ENCODE peak calls at places on chromosomes 16 and 17, in seven cellular contexts. P is AG04449; V is GM12865; Y is Panc1; F is CD8-positive, alpha-beta memory T cell; I is Jurkat, Clone E6-1; W is testis. T is an unnamed sample.

GRCh38 chr16:56741399-56741798 is 11.5 kb downstream of the NUP93 start:
- DNase-seq in V (no peak), Y (no peak), P (no peak), F (no peak), I (no peak), W (no peak), T (no peak)

GRCh38 chr16:25403852-25404251 is 146.2 kb upstream of the ZKSCAN2 start:
- DNase-seq in I (no peak), Y (no peak), V (no peak), P (no peak), F (no peak), W (no peak), T (no peak)

GRCh38 chr17:36525888-36526287 is 8.8 kb downstream of the MYO19 start:
- DNase-seq in V (no peak), Y (no peak), P (no peak), W (peak; percentile 6), I (no peak), F (no peak), T (no peak)

GRCh38 chr16:87802670-87803069 is 36.9 kb upstream of the KLHDC4 start:
- DNase-seq in W (no peak), I (peak; percentile 39), F (no peak), V (peak; percentile 72), P (no peak), Y (no peak), T (peak; percentile 53)

GRCh38 chr17:16486373-16487250 is 5.4 kb downstream of the LRRC75A start:
- DNase-seq in I (no peak), Y (no peak), W (peak; percentile 83), V (no peak), P (no peak), F (no peak), T (no peak)

GRCh38 chr16:61295311-61295710 is 740.9 kb downstream of the CDH8 start:
- DNase-seq in W (no peak), P (no peak), Y (no peak), I (no peak), V (no peak), F (no peak), T (no peak)

GRCh38 chr17:61474934-61475333 is 22.7 kb downstream of the TBX4 start:
- DNase-seq in Y (no peak), V (no peak), I (no peak), P (no peak), W (no peak), F (no peak), T (no peak)

GRCh38 chr16:1363501-1364041 is 11.8 kb downstream of the GNPTG start:
- DNase-seq in P (no peak), F (peak; percentile 65), V (peak; percentile 73), Y (no peak), W (peak; percentile 63), I (peak; percentile 22), T (no peak)

GRCh38 chr16:70784692-70785317 is 16.2 kb downstream of the VAC14 start:
- DNase-seq in W (no peak), F (no peak), I (no peak), P (no peak), Y (no peak), V (no peak), T (no peak)

GRCh38 chr17:4679652-4680051 is 24.3 kb downstream of the PELP1 start:
- DNase-seq in P (no peak), I (no peak), V (no peak), F (no peak), W (no peak), Y (no peak), T (no peak)

GRCh38 chr16:52309761-52310416 is 237.1 kb downstream of the TOX3 start:
- DNase-seq in I (no peak), P (no peak), F (no peak), V (no peak), W (no peak), Y (no peak), T (no peak)

GRCh38 chr17:5097101-5097834 is 14.4 kb downstream of the ZNF232 start:
- DNase-seq in I (no peak), W (peak; percentile 77), V (no peak), F (peak; percentile 48), P (no peak), Y (no peak), T (no peak)

GRCh38 chr17:35804658-35805192 is 4.6 kb upstream of the TAF15 start:
- DNase-seq in W (peak; percentile 69), V (peak; percentile 87), F (peak; percentile 71), P (peak; percentile 77), Y (peak; percentile 74), I (peak; percentile 89), T (peak; percentile 76)

GRCh38 chr16:15952265-15952711 is 2.9 kb downstream of the ABCC1 start:
- DNase-seq in W (no peak), P (no peak), V (no peak), I (no peak), Y (no peak), F (no peak), T (no peak)

GRCh38 chr16:5450435-5451104 is 353.0 kb upstream of the EEF2KMT start:
- DNase-seq in Y (no peak), I (no peak), F (no peak), W (no peak), P (no peak), V (no peak), T (no peak)

GRCh38 chr17:7004398-7005253 is 7.8 kb upstream of the RNASEK start:
- DNase-seq in W (no peak), F (peak; percentile 76), I (peak; percentile 69), V (peak; percentile 75), P (no peak), Y (no peak), T (no peak)

GRCh38 chr16:73057369-73058210 is 9.7 kb upstream of the ZFHX3 start:
- DNase-seq in W (peak; percentile 40), Y (no peak), I (no peak), V (peak; percentile 54), P (no peak), F (no peak), T (no peak)

GRCh38 chr17:3020381-3020780 is 43.0 kb downstream of the OR1D5 start:
- DNase-seq in P (no peak), V (no peak), W (no peak), Y (no peak), F (no peak), I (no peak), T (no peak)

GRCh38 chr17:40782450-40782849 is at the start of gene KRT27:
- DNase-seq in F (no peak), Y (no peak), W (no peak), P (no peak), V (no peak), I (no peak), T (no peak)

GRCh38 chr16:710500-711075 is 4.3 kb upstream of the METRN start:
- DNase-seq in F (no peak), V (no peak), P (no peak), Y (no peak), I (no peak), W (no peak), T (no peak)

GRCh38 chr17:78384479-78385175 is 6.2 kb downstream of the PGS1 start:
- DNase-seq in Y (no peak), W (no peak), F (no peak), P (no peak), V (no peak), I (no peak), T (no peak)

GRCh38 chr16:73196670-73197069 is 148.7 kb upstream of the ZFHX3 start:
- DNase-seq in W (peak; percentile 86), Y (peak; percentile 33), P (no peak), V (peak; percentile 69), F (peak; percentile 2), I (peak; percentile 42), T (peak; percentile 26)

GRCh38 chr17:45265823-45266222 is 3.9 kb upstream of the SPATA32 start:
- DNase-seq in I (no peak), P (peak; percentile 64), F (no peak), W (no peak), Y (no peak), V (no peak), T (no peak)

DNA sequence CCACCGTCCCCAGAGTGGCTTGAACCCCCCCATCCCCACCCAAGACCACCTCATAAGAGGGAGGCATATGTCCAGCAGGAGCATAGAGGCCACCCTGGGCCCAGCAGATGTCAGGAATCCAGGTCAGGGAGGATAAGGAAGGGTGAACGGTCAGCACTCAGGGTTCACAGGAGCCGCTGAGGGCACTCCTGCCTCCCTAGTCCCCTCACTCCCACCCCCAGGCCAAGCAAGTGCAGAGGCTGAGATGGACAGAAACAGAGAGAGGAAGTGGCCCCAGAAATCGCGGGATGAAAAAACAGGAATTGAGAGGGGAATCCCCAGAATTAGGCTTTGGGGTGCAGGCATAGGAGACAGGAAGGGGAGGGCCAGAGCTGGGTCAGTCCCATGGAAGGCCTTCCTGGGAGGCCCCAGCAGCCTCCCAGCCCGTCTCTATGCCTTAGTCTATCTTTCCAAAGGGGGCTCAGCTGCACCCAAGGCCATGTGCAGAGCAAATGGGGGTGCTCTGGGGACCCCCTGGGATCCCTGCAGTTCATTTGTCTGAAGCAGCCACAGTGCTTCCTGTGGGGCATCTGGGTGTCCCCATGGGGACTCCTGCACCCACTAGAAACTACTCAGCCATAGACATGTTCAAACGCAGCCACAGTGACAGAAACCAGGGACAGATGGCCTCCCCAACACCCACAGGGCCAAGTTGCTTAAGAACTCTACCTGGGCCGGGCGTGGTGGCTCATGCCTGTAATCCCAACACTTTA is 1.7 kb downstream of the CMTM3 start:
- DNase-seq in P (no peak), F (no peak), I (no peak), V (peak; percentile 84), W (no peak), Y (no peak), T (no peak)
- H3K4me3 ChIP-seq in P (peak overlapping the region; percentile 69), F (peak overlapping the region; percentile 43), I (peak overlapping the region; percentile 78), V (peak overlapping the region; percentile 52), W (no peak overlapping the region), Y (peak overlapping the region; percentile 60), T (peak overlapping the region; percentile 58)

GRCh38 chr17:19237389-19238166 is 412 bp downstream of the EPN2 start:
- DNase-seq in F (peak; percentile 51), W (peak; percentile 27), Y (no peak), P (no peak), V (peak; percentile 29), I (no peak), T (no peak)

GRCh38 chr17:19242926-19243325 is 5.8 kb downstream of the EPN2 start:
- DNase-seq in W (no peak), V (no peak), Y (no peak), F (no peak), P (no peak), I (no peak), T (no peak)

GRCh38 chr17:19242323-19242722 is 5.2 kb downstream of the EPN2 start:
- DNase-seq in V (no peak), Y (no peak), F (no peak), I (no peak), P (no peak), W (no peak), T (no peak)

GRCh38 chr17:19238167-19238505 is 970 bp downstream of the EPN2 start:
- DNase-seq in F (peak; percentile 6), V (no peak), I (no peak), P (no peak), Y (no peak), W (peak; percentile 32), T (no peak)

GRCh38 chr17:19239544-19239943 is 2.4 kb downstream of the EPN2 start:
- DNase-seq in I (no peak), F (no peak), V (no peak), P (no peak), Y (no peak), W (peak; percentile 36), T (no peak)
- H3K4me3 ChIP-seq in I (no peak overlapping the region), F (no peak overlapping the region), V (no peak overlapping the region), P (no peak overlapping the region), Y (no peak overlapping the region), W (no peak overlapping the region), T (no peak overlapping the region)

GRCh38 chr17:48054238-48055185 is 6.4 kb downstream of the NFE2L1 start:
- DNase-seq in I (no peak), P (no peak), Y (no peak), W (peak; percentile 96), V (no peak), F (no peak), T (no peak)
- H3K4me3 ChIP-seq in I (no peak overlapping the region), P (peak overlapping the region; percentile 15), Y (peak overlapping the region; percentile 1), W (peak overlapping the region; percentile 34), V (peak overlapping the region; percentile 35), F (no peak overlapping the region), T (no peak overlapping the region)

GRCh38 chr17:55818451-55819375 is 67.9 kb downstream of the PCTP start:
- DNase-seq in V (no peak), I (peak; percentile 12), P (no peak), F (no peak), W (no peak), Y (no peak), T (no peak)
- H3K4me3 ChIP-seq in V (no peak overlapping the region), I (no peak overlapping the region), P (no peak overlapping the region), F (no peak overlapping the region), W (no peak overlapping the region), Y (no peak overlapping the region), T (no peak overlapping the region)

T was measured in GM12864.